ENCODE peak calls at places on chromosomes 12 and 14, in nine cellular contexts. F, Y, E, V, A, L, B, O and U are unnamed samples.
A peak's percentile ranks its signal among the peaks of the same experiment; 100 is the strongest.

GRCh38 chr12:109996483-109996853 is 300 bp upstream of the GIT2 start:
- DNase-seq in F (no peak), L (no peak), A (no peak), O (no peak), Y (no peak), V (no peak), E (no peak), B (no peak), U (no peak)

GRCh38 chr14:60164404-60164716 is 838 bp downstream of the DHRS7 start:
- DNase-seq in L (no peak), B (no peak), F (no peak), V (no peak), O (no peak), A (no peak), Y (peak; percentile 64), E (no peak), U (no peak)

GRCh38 chr12:64083285-64084210 is 138.5 kb downstream of the KICS2 start:
- DNase-seq in A (peak; percentile 89), B (no peak), E (peak; percentile 84), L (peak; percentile 97), O (peak; percentile 97), V (peak; percentile 75), F (no peak), Y (peak; percentile 98), U (no peak)

GRCh38 chr12:109027767-109028166 is 6.9 kb upstream of the SVOP start:
- DNase-seq in O (peak; percentile 4), L (peak; percentile 62), V (no peak), B (no peak), Y (peak; percentile 52), E (no peak), F (no peak), A (no peak), U (no peak)

GRCh38 chr12:68158427-68158826 is 1.1 kb downstream of the IFNG start:
- DNase-seq in O (peak; percentile 17), L (no peak), B (peak; percentile 26), Y (peak; percentile 2), F (no peak), A (no peak), V (no peak), E (no peak), U (no peak)

GRCh38 chr14:32453857-32454810 is 125.0 kb downstream of the AKAP6 start:
- DNase-seq in Y (no peak), B (no peak), F (no peak), V (no peak), E (no peak), O (peak; percentile 76), A (no peak), L (no peak), U (no peak)

GRCh38 chr12:82955020-82955419 is 268.3 kb downstream of the TMTC2 start:
- DNase-seq in Y (no peak), F (no peak), E (no peak), A (no peak), V (no peak), L (no peak), B (no peak), O (peak; percentile 11), U (no peak)

GRCh38 chr12:85089792-85090191 is 53.6 kb downstream of the LRRIQ1 start:
- DNase-seq in V (no peak), E (no peak), B (no peak), O (no peak), A (no peak), Y (no peak), L (no peak), F (no peak), U (no peak)

GRCh38 chr12:10151621-10152020 is 20.3 kb downstream of the OLR1 start:
- DNase-seq in L (no peak), F (no peak), V (no peak), Y (no peak), B (no peak), E (no peak), O (no peak), A (no peak), U (no peak)

GRCh38 chr12:15555466-15555865 is 233.2 kb downstream of the PTPRO start:
- DNase-seq in L (no peak), O (peak; percentile 67), V (no peak), Y (no peak), E (no peak), A (no peak), B (no peak), F (no peak), U (no peak)

GRCh38 chr12:49643961-49644619 is 20.7 kb downstream of the PRPF40B start:
- DNase-seq in O (no peak), F (no peak), B (no peak), A (no peak), Y (no peak), V (no peak), L (no peak), E (no peak), U (no peak)

GRCh38 chr14:50854521-50854920 is 17.3 kb upstream of the ABHD12B start:
- DNase-seq in Y (no peak), O (no peak), E (no peak), V (no peak), L (no peak), F (no peak), B (no peak), A (no peak), U (no peak)

GRCh38 chr14:50856660-50857059 is 15.2 kb upstream of the ABHD12B start:
- DNase-seq in V (no peak), O (no peak), F (no peak), L (no peak), Y (no peak), E (no peak), B (no peak), A (no peak), U (no peak)

GRCh38 chr14:50859296-50859624 is 12.6 kb upstream of the ABHD12B start:
- DNase-seq in L (no peak), O (no peak), Y (no peak), A (no peak), F (no peak), E (no peak), V (no peak), B (no peak), U (no peak)

GRCh38 chr14:50853891-50854290 is 18.0 kb upstream of the ABHD12B start:
- DNase-seq in Y (no peak), B (no peak), E (no peak), O (no peak), F (no peak), A (no peak), V (no peak), L (no peak), U (no peak)

DNA sequence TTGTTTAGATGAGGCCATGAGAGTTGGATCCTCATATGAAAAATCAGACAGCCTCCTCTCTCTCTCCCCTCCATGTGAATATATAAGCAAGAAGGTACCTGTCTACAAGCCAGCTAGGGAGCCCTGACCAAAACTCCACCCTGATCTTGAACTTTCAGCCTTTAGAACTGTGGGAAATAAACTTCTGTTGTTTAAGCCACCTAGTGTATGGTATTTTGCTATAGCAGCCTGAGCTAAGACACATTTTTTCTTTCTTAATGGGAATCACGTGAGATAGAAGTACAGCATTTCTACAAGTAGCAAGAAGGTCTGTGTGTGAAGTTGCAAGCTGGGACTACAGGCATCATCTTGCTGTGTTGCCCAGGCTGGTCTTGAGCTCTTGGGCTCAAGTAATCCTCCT is 16.3 kb upstream of the ABHD12B start:
- DNase-seq in Y (peak; percentile 43), F (no peak), L (peak; percentile 33), V (no peak), A (no peak), B (no peak), O (peak; percentile 59), E (no peak), U (no peak)
- TF ChIP-seq CTCF in Y (no peak), F (no peak), L (no peak), V (no peak), A (no peak), B (no peak), O (peak; percentile 37), E (no peak), U (no peak)

GRCh38 chr14:63468273-63468672 is 74.9 kb downstream of the PPP2R5E start:
- DNase-seq in A (no peak), V (no peak), B (no peak), Y (no peak), E (no peak), L (no peak), F (no peak), O (no peak), U (no peak)
- TF ChIP-seq CTCF in A (no peak), V (no peak), B (no peak), Y (no peak), E (no peak), L (no peak), F (no peak), O (no peak), U (no peak)

GRCh38 chr14:28774764-28775738 is 8.5 kb downstream of the FOXG1 start:
- DNase-seq in Y (no peak), V (no peak), F (no peak), A (no peak), B (no peak), O (no peak), L (no peak), E (no peak), U (no peak)
- TF ChIP-seq CTCF in Y (no peak), V (no peak), F (no peak), A (no peak), B (no peak), O (no peak), L (no peak), E (no peak), U (no peak)

DNA sequence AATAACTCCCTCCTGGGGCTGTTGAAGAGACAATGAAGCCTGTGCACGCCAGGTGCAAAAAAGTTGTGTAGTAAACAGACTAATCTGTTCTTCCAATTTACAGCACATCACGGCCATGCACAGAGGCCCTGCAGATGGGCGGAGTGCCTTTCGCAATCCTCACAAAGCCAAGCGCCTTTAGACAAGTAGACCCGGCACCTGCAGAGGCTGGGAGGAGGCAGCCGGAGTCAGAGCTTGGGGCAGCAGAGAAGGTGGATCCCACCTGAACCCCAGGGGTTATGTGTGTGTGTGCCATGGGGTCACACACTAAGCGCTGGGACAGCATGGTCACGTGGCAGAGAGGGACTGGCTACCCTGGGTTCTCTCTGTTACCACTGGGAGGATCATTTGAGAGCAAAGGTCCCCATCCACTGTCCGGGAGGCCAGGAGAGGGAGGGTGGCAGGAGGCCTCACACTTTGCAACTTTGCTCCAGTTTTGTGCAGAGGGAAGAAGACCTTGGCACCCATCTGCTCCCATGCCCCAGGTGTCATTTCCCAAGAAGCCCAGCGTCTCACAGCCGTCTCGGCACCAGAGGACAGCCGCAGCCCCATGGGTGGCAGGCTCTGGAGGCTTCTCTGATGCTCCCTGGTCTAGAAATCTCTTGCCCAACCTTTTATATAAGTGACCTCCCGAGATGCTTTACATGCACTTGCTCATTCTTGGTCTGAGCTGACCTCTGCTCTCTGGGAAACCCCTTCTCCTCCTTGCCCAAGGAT is 80.0 kb upstream of the DICER1 start:
- DNase-seq in B (no peak), F (no peak), A (peak; percentile 67), Y (no peak), O (no peak), L (no peak), V (no peak), E (peak; percentile 65), U (no peak)
- TF ChIP-seq CTCF in B (no peak), F (no peak), A (no peak), Y (no peak), O (no peak), L (no peak), V (no peak), E (no peak), U (no peak)